ENCODE peak calls at places on chromosomes 11 and 22, in five cellular contexts. L is IMR-90, M is mesendoderm, R is H1, P is neuronal stem cell. G is an unnamed sample.

GRCh38 chr11:94932503-94932902 is 40.9 kb downstream of the CWC15 start:
- DNase-seq in M (no peak), R (no peak), P (no peak), L (no peak), G (no peak)

GRCh38 chr11:16778876-16779275 is 40.4 kb downstream of the C11orf58 start:
- DNase-seq in M (no peak), L (no peak), P (no peak), R (no peak), G (no peak)

GRCh38 chr11:77372736-77373135 is 71.2 kb upstream of the GDPD4 start:
- DNase-seq in M (no peak), R (no peak), L (no peak), P (no peak), G (no peak)

GRCh38 chr11:114085965-114086364 is 26.5 kb downstream of the ZBTB16 start:
- DNase-seq in R (no peak), L (no peak), M (no peak), P (no peak), G (no peak)

GRCh38 chr11:103433380-103433779 is 324.2 kb downstream of the DYNC2H1 start:
- DNase-seq in P (no peak), M (peak), L (peak), R (no peak), G (peak)

GRCh38 chr11:81874627-81875026 is 859.0 kb downstream of the FAM181B start:
- DNase-seq in M (peak), R (no peak), L (no peak), P (no peak), G (no peak)

GRCh38 chr11:78203184-78203583 is 14.5 kb downstream of the USP35 start:
- DNase-seq in L (no peak), P (no peak), M (no peak), R (no peak), G (no peak)

GRCh38 chr11:63931876-63932275 is 6.9 kb upstream of the NAA40 start:
- DNase-seq in R (no peak), L (no peak), M (no peak), P (no peak), G (no peak)

GRCh38 chr11:17558916-17559315 is 11.9 kb downstream of the OTOG start:
- DNase-seq in P (no peak), L (no peak), M (no peak), R (no peak), G (no peak)

GRCh38 chr11:93485983-93486382 is 57.2 kb downstream of the SMCO4 start:
- DNase-seq in R (no peak), L (no peak), M (no peak), P (no peak), G (no peak)

GRCh38 chr11:101049123-101049522 is 80.5 kb downstream of the PGR start:
- DNase-seq in M (peak), R (no peak), P (no peak), L (no peak), G (no peak)

GRCh38 chr11:6623391-6624363 is 4.5 kb upstream of the TPP1 start:
- DNase-seq in M (no peak), R (no peak), L (no peak), P (no peak), G (no peak)

GRCh38 chr22:35337932-35338331 is 38.2 kb downstream of the TOM1 start:
- DNase-seq in M (peak), P (no peak), R (no peak), L (no peak), G (no peak)

GRCh38 chr11:66068923-66069714 is 953 bp upstream of the PACS1 start:
- DNase-seq in P (no peak), M (peak), R (no peak), L (peak), G (peak)

GRCh38 chr11:39992550-39992949 is 1466.9 kb downstream of the LRRC4C start:
- DNase-seq in R (no peak), P (no peak), M (no peak), L (no peak), G (no peak)

DNA sequence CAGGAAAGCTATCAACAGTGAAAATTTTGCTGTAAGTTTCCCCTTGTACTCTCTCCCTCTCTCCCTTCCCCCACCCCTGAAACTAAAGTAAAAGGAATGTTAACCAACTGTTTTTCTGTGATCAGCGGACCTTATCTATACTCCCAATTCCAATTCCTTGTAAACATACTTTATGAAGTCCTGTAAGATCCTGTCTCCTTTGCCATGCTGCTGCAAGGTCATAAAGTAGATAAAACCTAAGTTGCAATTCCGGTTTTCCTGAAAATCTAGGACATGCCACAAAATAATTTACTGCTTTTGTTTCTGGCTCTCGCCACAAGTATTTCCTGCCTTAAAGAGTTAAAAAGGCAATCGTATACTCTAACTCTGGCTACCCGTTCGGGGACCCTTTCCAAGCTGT is 1469.0 kb downstream of the LRRC4C start:
- DNase-seq in L (no peak), P (no peak), R (no peak), M (peak), G (peak)
- H2BK5ac ChIP-seq in L (no peak), P (no peak), R (no peak), M (no peak), G (no peak)

GRCh38 chr11:69320756-69321741 is 27.1 kb downstream of the MYEOV start:
- DNase-seq in R (no peak), M (no peak), L (peak), P (no peak), G (peak)
- H3K4me3 ChIP-seq in R (no peak), M (no peak), L (no peak), P (no peak), G (no peak)

GRCh38 chr11:118789501-118790356 is 1.2 kb downstream of the DDX6 start:
- DNase-seq in L (no peak), M (peak), P (peak), R (no peak), G (peak)

GRCh38 chr11:118791015-118791960 is at the start of gene DDX6:
- DNase-seq in P (peak), R (peak), M (peak), L (peak), G (peak)

GRCh38 chr11:118791961-118792578 is 1.1 kb upstream of the DDX6 start:
- DNase-seq in M (peak), L (no peak), P (peak), R (no peak), G (no peak)

GRCh38 chr11:118792642-118793124 is 1.7 kb upstream of the DDX6 start:
- DNase-seq in L (peak), P (peak), M (peak), R (peak), G (peak)

DNA sequence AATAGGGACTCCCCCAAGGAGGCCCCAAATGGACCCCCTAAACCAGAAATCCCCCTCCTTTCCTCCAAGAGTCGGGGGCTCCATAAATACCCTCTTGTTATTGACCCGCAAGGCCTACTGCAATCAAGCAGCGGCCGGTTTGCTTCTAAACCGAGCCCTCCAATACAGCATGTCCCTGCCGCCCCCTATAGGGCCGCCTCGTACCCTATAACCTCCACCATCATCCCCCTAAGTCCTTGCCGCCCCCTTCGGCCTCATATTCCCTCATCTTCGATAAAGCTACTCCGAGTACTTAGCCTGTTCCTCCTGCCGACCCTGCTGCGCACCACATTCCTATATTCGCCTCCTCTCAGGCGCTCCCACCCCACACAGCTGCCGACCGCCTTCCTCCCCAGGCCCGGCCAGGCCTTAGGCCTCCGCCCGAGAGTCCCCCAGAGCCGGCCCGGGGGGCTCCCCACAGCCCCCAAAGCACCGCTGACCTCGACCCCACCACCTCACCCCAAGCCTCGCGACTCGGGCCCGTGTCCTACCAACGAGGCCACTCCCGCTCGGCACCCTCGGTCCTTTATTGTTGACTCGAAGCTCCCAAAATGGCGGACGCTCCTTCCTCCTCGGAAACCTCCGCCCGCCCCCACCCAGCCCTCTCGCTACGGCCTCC is 478 bp downstream of the DDX6 start:
- DNase-seq in P (peak), L (peak), R (no peak), M (peak), G (peak)
- H2BK15ac ChIP-seq in P (peak), L (no peak), R (no peak), M (peak), G (peak)

GRCh38 chr11:12086271-12087074 is 23.9 kb upstream of the MICAL2 start:
- DNase-seq in R (no peak), M (peak), L (peak), P (no peak), G (peak)

GRCh38 chr11:12083380-12083779 is 27.0 kb upstream of the MICAL2 start:
- DNase-seq in P (no peak), L (no peak), M (peak), R (no peak), G (no peak)

GRCh38 chr11:12087075-12087775 is 23.2 kb upstream of the MICAL2 start:
- DNase-seq in M (peak), L (peak), P (no peak), R (no peak), G (peak)

GRCh38 chr11:12084191-12084717 is 26.1 kb upstream of the MICAL2 start:
- DNase-seq in M (no peak), P (no peak), L (no peak), R (no peak), G (no peak)

DNA sequence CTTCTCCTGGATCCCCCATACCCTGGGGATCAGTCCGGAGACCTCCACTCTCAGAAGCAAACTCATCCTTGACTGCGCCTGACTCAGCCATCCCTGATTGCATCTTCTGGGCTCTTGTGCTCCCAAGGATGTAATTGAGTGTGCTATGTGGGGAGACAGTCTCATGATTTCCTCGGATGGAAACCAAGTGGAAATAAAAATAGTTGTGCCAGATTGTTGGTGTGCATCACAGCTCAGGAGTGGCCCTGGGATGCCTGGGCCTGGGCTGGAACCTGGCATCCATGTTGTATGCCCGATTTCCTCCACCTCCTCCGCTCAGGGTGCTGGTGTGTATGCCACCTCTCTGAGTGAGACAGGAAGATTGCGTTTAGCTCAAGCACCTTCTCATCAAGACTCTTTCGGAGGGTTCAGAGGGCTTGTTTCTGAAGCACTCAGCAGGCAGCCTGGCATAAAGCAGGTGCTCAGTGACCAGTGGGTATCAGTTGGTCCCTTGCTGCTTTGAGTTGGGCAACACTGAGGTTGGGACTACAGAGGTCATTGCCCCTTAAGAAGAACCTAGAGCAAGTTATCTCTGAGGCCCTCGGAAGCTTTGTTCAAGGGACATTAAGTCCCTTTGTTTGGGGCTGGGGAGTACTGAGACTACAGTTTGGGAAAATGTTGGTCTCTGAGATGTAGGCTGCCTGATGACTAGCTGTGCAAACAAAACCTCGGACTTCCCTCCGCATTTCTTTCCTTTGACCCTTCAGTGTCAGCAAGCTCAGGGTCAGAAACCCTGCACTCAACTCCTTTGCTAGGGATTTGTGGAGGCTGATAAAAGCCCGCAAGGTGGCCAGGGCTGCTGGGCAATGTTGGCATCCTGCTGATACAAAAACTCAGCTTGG is 24.8 kb upstream of the MICAL2 start:
- DNase-seq in P (no peak), L (peak), M (no peak), R (no peak), G (peak)
- H2BK5ac ChIP-seq in P (no peak), L (peak), M (no peak), R (no peak), G (peak)

GRCh38 chr22:21669026-21669425 is 3.2 kb downstream of the PPIL2 start:
- DNase-seq in P (no peak), R (no peak), L (no peak), M (no peak), G (no peak)

GRCh38 chr22:21661991-21662390 is 3.8 kb upstream of the PPIL2 start:
- DNase-seq in P (no peak), R (no peak), M (no peak), L (no peak), G (no peak)

GRCh38 chr22:21666786-21667185 is 974 bp downstream of the PPIL2 start:
- DNase-seq in L (no peak), P (no peak), R (no peak), M (peak), G (peak)

GRCh38 chr22:21663738-21664137 is 2.1 kb upstream of the PPIL2 start:
- DNase-seq in R (no peak), L (no peak), M (no peak), P (no peak), G (no peak)

GRCh38 chr22:21665047-21665851 is 563 bp upstream of the PPIL2 start:
- DNase-seq in P (no peak), R (no peak), L (no peak), M (no peak), G (no peak)
- H3K4me3 ChIP-seq in P (no peak), R (peak), L (peak), M (no peak), G (peak)

GRCh38 chr22:42079319-42080251 is at the start of gene SMDT1:
- DNase-seq in M (peak), P (peak), L (peak), R (peak), G (peak)
- H2BK15ac ChIP-seq in M (no peak), P (peak), L (peak), R (no peak), G (peak)

DNA sequence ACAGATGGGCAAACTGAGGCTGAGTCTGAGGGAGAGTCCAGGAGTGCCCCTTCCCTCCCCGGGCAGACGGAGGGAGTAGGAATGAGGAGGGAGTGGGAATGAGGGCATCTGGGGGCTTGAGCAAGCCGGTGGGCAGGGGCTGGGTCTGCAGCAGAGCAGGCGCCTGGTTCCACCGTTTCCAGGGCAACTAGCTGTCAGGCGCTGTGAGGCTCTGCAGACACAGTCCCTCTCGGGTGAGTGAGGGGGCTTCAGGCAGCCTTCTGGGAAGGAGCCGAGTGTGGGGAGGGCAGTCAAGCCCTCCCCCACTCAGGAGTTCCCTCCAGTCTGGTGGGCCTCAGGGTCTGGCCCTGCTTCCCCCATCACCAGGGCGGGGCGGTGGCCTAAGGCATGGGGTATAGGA is 19.0 kb downstream of the TMEM258 start:
- DNase-seq in R (no peak), M (no peak), L (no peak), P (no peak), G (no peak)
- H2BK5ac ChIP-seq in R (no peak), M (no peak), L (no peak), P (no peak), G (no peak)

GRCh38 chr22:40203568-40203967 is 25.8 kb downstream of the TNRC6B start:
- DNase-seq in R (no peak), M (no peak), P (no peak), L (peak), G (no peak)

GRCh38 chr22:40200795-40201194 is 23.1 kb downstream of the TNRC6B start:
- DNase-seq in L (no peak), P (no peak), R (no peak), M (no peak), G (no peak)

GRCh38 chr22:40206561-40206960 is 28.8 kb downstream of the TNRC6B start:
- DNase-seq in P (no peak), R (no peak), M (no peak), L (no peak), G (no peak)

GRCh38 chr22:40202225-40202944 is 24.7 kb downstream of the TNRC6B start:
- DNase-seq in P (no peak), L (peak), R (no peak), M (no peak), G (peak)

DNA sequence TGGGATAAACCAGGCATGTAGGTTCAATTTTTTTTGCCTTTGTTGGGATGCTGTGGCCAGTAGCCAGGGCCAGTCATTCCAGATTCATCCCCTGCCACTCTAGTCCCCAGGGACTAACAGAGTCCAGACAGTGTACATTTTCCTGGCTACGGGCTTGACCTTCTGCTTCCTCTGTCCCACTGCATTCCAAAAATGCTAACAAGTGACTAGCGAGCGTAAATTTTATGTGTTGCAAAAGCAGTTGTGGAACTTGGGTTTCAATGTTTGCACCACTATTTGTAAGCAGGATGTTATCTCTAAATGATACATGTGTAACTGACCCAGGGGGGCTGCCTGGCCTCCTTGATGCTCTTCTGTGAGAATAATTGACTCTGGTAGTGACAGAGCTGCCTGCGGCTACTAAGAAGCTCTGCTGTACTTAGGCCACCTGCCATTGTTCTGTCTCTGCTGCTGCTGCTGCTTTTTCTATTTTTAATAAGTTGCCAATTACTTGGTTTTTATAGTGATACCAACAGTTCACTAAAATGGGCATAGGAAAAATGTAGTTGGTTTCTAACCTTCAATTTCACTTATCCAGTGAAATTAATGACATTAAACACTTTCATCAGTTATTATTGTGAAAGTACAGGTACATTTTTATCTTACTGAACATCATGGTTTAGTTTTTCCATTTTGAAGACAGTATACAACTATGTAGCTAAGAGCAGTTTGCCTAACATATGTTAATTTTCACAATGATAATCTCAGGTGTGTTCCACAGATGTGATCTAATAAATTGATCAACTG is 26.8 kb downstream of the TNRC6B start:
- DNase-seq in P (no peak), M (no peak), R (no peak), L (peak), G (peak)
- H3K4me3 ChIP-seq in P (no peak), M (no peak), R (no peak), L (no peak), G (no peak)

GRCh38 chr11:67523556-67524479 is 572 bp upstream of the CABP2 start:
- DNase-seq in P (no peak), R (no peak), M (no peak), L (no peak), G (no peak)
- H2BK15ac ChIP-seq in P (peak), R (no peak), M (no peak), L (no peak), G (peak)

GRCh38 chr22:19592464-19592863 is 68.3 kb upstream of the CLDN5 start:
- DNase-seq in L (no peak), P (no peak), M (no peak), R (no peak), G (no peak)

GRCh38 chr22:19590696-19591095 is 66.5 kb upstream of the CLDN5 start:
- DNase-seq in R (no peak), P (no peak), M (no peak), L (no peak), G (no peak)

GRCh38 chr22:19593991-19594569 is 69.9 kb upstream of the CLDN5 start:
- DNase-seq in L (no peak), P (no peak), M (no peak), R (no peak), G (no peak)

GRCh38 chr22:19595532-19595931 is 71.3 kb upstream of the CLDN5 start:
- DNase-seq in L (no peak), R (no peak), M (no peak), P (no peak), G (no peak)

GRCh38 chr22:19591568-19591967 is 67.4 kb upstream of the CLDN5 start:
- DNase-seq in L (no peak), P (no peak), M (no peak), R (no peak), G (no peak)
- H2BK5ac ChIP-seq in L (no peak), P (no peak), M (no peak), R (no peak), G (no peak)

G was measured in mesenchymal stem cell.